ENCODE peak calls at places on chromosomes 2 and 18, in six cellular contexts. C is CD8-positive, alpha-beta memory T cell; X is suprapubic skin; K is effector memory CD4-positive, alpha-beta T cell; V is K562; Z is colonic mucosa. I is an unnamed sample.

GRCh38 chr2:154532763-154533162 is 165.7 kb upstream of the KCNJ3 start:
- DNase-seq in C (no peak), X (no peak), K (no peak), V (no peak), Z (no peak), I (no peak)

GRCh38 chr18:49098386-49098785 is 147.6 kb upstream of the SMAD7 start:
- DNase-seq in C (no peak), X (no peak), K (no peak), V (no peak), Z (no peak), I (no peak)

GRCh38 chr2:63059434-63060078 is 8.9 kb downstream of the OTX1 start:
- DNase-seq in C (no peak), X (no peak), K (no peak), V (no peak), Z (no peak), I (no peak)

GRCh38 chr2:25726511-25726910 is 53.1 kb upstream of the DTNB start:
- DNase-seq in C (no peak), X (no peak), K (no peak), V (no peak), Z (no peak), I (no peak)

GRCh38 chr2:196336715-196337617 is 165.6 kb upstream of the STK17B start:
- DNase-seq in C (no peak), X (no peak), K (no peak), V (peak; percentile 31), Z (no peak), I (no peak)

GRCh38 chr18:42442661-42443060 is 487.6 kb downstream of the PIK3C3 start:
- DNase-seq in C (no peak), X (no peak), K (no peak), V (no peak), Z (no peak), I (no peak)

GRCh38 chr18:48904847-48905394 is 45.8 kb downstream of the SMAD7 start:
- DNase-seq in C (no peak), X (no peak), K (no peak), V (no peak), Z (no peak), I (no peak)

GRCh38 chr18:62625019-62625418 is 90.3 kb upstream of the PHLPP1 start:
- DNase-seq in C (no peak), X (peak; percentile 32), K (no peak), V (no peak), Z (no peak), I (no peak)

GRCh38 chr18:5895300-5895885 is at the start of gene TMEM200C:
- DNase-seq in C (no peak), X (no peak), K (no peak), V (no peak), Z (no peak), I (no peak)

GRCh38 chr2:180677928-180678327 is 302.5 kb upstream of the UBE2E3 start:
- DNase-seq in C (no peak), X (no peak), K (no peak), V (no peak), Z (no peak), I (no peak)

GRCh38 chr18:77134611-77135010 is 2.0 kb upstream of the MBP start:
- DNase-seq in C (no peak), X (no peak), K (no peak), V (no peak), Z (no peak), I (no peak)

GRCh38 chr18:51125976-51126375 is 71.5 kb downstream of the MEX3C start:
- DNase-seq in C (no peak), X (no peak), K (no peak), V (no peak), Z (no peak), I (no peak)

GRCh38 chr2:24164416-24164973 is 10.4 kb upstream of the FAM228A start:
- DNase-seq in C (no peak), X (no peak), K (no peak), V (peak; percentile 70), Z (peak; percentile 24), I (peak; percentile 25)

GRCh38 chr2:134247679-134248078 is 6.2 kb upstream of the MGAT5 start:
- DNase-seq in C (no peak), X (no peak), K (no peak), V (no peak), Z (no peak), I (no peak)

GRCh38 chr2:133816037-133816436 is 247.8 kb upstream of the NCKAP5 start:
- DNase-seq in C (no peak), X (no peak), K (no peak), V (no peak), Z (no peak), I (no peak)

GRCh38 chr2:112229365-112229764 is 25.5 kb downstream of the ZC3H8 start:
- DNase-seq in C (no peak), X (no peak), K (no peak), V (no peak), Z (no peak), I (no peak)

GRCh38 chr2:156803243-156803642 is 367.1 kb downstream of the GPD2 start:
- DNase-seq in C (no peak), X (no peak), K (no peak), V (no peak), Z (peak; percentile 33), I (no peak)

GRCh38 chr2:159219394-159219998 is 67.0 kb downstream of the WDSUB1 start:
- DNase-seq in C (no peak), X (no peak), K (no peak), V (no peak), Z (peak; percentile 10), I (no peak)

GRCh38 chr2:149218500-149218899 is 111.9 kb upstream of the LYPD6 start:
- DNase-seq in C (no peak), X (no peak), K (no peak), V (no peak), Z (no peak), I (no peak)

DNA sequence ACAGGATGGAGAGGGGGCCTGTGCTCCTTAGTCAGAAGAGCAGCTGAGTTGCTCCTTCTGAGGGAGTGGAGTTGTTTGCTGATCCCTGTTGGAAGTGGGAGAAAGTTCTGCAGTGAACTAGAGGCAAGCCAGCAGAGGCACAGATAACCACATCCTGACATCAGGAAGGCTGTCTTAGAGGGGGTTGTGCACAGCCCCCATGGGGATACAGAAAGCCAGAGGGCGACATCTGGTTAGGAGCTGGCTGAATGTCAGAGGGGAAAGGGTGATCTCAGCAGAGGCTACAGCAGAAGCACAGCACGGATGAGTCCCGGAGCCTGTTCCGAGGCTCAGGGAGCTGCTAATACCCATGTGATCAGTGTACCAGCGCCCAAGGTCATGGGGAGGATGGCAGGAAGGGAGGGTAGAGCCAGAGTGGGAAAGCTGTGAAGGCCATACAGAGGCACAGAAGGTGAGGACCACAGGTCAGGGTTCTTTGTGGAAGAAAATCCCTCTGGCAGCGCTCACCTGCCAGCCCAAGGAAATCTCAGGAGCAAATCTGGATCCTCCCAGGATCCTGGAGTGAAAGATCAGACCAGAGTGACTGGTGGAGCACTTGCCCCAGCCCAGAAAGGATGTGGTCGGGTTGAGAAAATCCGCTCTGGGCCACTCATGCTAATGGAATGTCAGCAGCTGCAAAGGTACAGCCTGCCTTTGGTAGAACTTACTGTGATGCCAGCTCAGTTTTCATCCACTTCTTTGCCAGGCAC is 111.8 kb downstream of the STPG4 start:
- DNase-seq in C (no peak), X (no peak), K (no peak), V (no peak), Z (no peak), I (no peak)
- H3K4me3 ChIP-seq in C (no peak overlapping the region), X (no peak overlapping the region), K (no peak overlapping the region), V (no peak overlapping the region), Z (no peak overlapping the region), I (no peak overlapping the region)

DNA sequence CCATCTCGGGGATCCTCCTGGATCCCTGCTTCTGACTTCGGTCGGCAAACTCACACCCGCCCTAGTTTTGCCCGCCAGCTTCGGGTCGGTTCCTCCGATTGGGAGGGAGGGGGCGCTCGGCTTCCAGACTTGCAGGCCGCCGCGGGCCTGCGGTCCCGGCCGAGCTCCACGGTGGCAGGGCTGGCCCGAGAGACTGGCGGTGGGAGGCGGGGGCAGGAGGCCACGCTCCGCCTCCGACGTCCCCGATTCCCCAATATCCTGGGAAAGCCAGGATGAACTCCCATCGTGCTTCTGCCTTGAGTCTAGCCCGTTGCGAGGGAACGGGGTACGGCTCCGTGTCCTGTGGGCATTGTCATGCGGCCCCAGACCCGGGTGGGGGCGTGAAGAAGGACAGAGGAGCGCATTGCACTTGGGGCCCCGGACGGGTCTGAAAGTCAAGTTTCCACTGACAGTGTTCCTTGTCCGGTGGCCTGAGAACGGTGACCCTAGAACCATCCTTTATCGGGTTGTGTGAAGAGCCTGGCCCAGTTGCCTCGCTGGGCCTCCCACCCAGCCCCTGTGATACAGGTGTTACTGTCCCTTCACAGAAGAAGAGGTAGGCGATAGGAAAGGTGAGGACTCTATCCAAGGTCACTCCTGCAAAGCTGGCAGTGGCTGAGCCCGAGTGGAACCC is 2.4 kb upstream of the INHBB start:
- DNase-seq in C (no peak), X (peak; percentile 97), K (no peak), V (peak; percentile 65), Z (peak; percentile 67), I (peak; percentile 48)
- H3K27me3 ChIP-seq in C (peaks cover 32% of the 10 kb centered on the region), X (peaks cover 60% of the 10 kb centered on the region), K (peaks cover 40% of the 10 kb centered on the region), V (peaks cover 24% of the 10 kb centered on the region), Z (peaks cover 61% of the 10 kb centered on the region), I (peaks cover 40% of the 10 kb centered on the region)

GRCh38 chr2:101710036-101710689 is 12.7 kb downstream of the MAP4K4 start:
- DNase-seq in C (no peak), X (no peak), K (no peak), V (no peak), Z (no peak), I (no peak)

GRCh38 chr2:101704816-101705565 is 7.5 kb downstream of the MAP4K4 start:
- DNase-seq in C (no peak), X (no peak), K (no peak), V (no peak), Z (no peak), I (no peak)

GRCh38 chr2:101704046-101704466 is 6.5 kb downstream of the MAP4K4 start:
- DNase-seq in C (no peak), X (no peak), K (no peak), V (no peak), Z (no peak), I (peak; percentile 52)

GRCh38 chr2:101706121-101706818 is 8.8 kb downstream of the MAP4K4 start:
- DNase-seq in C (no peak), X (no peak), K (no peak), V (no peak), Z (no peak), I (no peak)

GRCh38 chr2:101706819-101707177 is 9.3 kb downstream of the MAP4K4 start:
- DNase-seq in C (no peak), X (no peak), K (no peak), V (no peak), Z (no peak), I (peak; percentile 61)
- H3K4me3 ChIP-seq in C (peak overlapping the region; percentile 18), X (no peak overlapping the region), K (no peak overlapping the region), V (no peak overlapping the region), Z (no peak overlapping the region), I (peak overlapping the region; percentile 37)

DNA sequence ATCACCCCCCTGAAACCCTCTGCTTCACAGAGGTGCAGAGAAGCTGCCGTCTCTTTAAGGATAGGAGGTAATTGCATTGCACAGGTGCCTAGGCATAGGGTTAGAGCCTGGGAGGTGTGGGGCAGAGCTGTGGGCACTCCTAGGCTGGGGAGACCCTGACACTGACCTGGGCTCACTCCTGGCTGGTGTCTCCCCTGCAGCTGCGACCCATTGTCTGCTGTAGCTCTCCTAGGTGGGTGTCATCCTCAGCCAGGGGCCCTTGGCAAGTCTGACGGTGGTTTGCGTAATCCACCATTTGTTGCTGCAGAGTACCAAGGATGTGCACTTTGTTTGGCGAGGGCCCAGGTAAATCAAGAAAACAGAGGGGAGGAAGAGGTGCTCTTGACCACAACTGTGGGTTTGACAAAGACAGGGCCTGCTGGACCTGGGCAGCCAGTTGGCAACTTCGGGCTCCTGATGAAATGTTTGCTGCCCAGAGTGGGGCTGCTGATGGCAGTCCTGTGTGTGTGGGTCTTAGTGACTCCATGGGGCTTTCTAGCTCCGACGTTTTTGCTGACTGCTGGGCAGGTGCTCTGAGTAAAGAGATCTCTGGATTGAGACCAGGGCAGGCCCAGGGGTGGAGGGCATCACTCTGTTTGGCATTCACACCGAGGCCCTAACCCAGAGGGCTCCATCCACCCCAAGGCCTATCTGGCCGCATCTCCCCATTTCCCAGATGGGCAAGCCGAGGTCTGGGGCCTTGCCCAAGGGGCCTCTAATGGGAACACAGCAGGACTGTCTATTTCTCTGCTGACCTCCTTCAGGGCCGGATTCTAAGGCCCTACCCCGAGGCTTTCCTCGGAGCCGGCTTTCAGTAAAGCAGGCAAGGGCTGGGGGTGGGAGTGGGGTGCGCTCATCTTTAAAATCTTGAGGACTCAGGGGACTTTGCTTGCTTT is 67.7 kb downstream of the EDAR start:
- DNase-seq in C (no peak), X (peak; percentile 74), K (no peak), V (no peak), Z (peak; percentile 9), I (no peak)
- H3K27me3 ChIP-seq in C (no peaks in the 10 kb centered on the region), X (no peaks in the 10 kb centered on the region), K (no peaks in the 10 kb centered on the region), V (peaks cover 40% of the 10 kb centered on the region), Z (no peaks in the 10 kb centered on the region), I (no peaks in the 10 kb centered on the region)

I was measured in naive thymus-derived CD4-positive, alpha-beta T cell.